ENCODE peak calls at places on chromosomes 13 and 19, in ten cellular contexts. W, S, J, D, C, E, R, U, G and T are unnamed samples.

GRCh38 chr19:1133471-1133929 is 29.7 kb downstream of the GPX4 start:
- DNase-seq in S (no peak), C (peak; percentile 34), W (no peak), R (no peak), E (no peak), J (no peak), U (peak; percentile 95), G (no peak), D (peak; percentile 88), T (peak; percentile 72)

GRCh38 chr13:50672025-50672424 is 171.5 kb downstream of the DLEU7 start:
- DNase-seq in U (no peak), S (no peak), C (no peak), E (no peak), D (no peak), J (no peak), W (no peak), R (no peak), G (peak; percentile 3), T (no peak)

GRCh38 chr19:11007376-11007775 is 46.5 kb downstream of the SMARCA4 start:
- DNase-seq in C (no peak), E (no peak), R (no peak), J (no peak), D (no peak), U (no peak), S (no peak), W (no peak), G (no peak), T (no peak)

GRCh38 chr13:111486801-111487200 is 166.4 kb downstream of the TEX29 start:
- DNase-seq in S (no peak), E (no peak), R (no peak), G (no peak), C (no peak), U (peak; percentile 78), W (no peak), J (no peak), D (no peak), T (no peak)

GRCh38 chr13:51156666-51157065 is 45.6 kb upstream of the C13orf42 start:
- DNase-seq in J (no peak), U (no peak), S (no peak), C (no peak), W (no peak), R (no peak), G (no peak), E (no peak), D (no peak), T (no peak)

GRCh38 chr13:50081106-50081898 is 66.1 kb downstream of the KCNRG start:
- DNase-seq in E (peak; percentile 76), D (peak; percentile 63), J (no peak), R (peak; percentile 39), C (no peak), S (peak; percentile 85), W (peak; percentile 89), G (peak; percentile 50), U (peak; percentile 57), T (peak; percentile 20)

GRCh38 chr19:10193666-10194499 is 870 bp downstream of the DNMT1 start:
- DNase-seq in S (no peak), G (no peak), U (peak; percentile 73), R (peak; percentile 41), W (no peak), D (peak; percentile 44), C (no peak), E (no peak), J (peak; percentile 76), T (no peak)

GRCh38 chr13:91123456-91124127 is 223.9 kb upstream of the MIR17HG start:
- DNase-seq in C (no peak), D (no peak), W (no peak), S (no peak), R (no peak), G (no peak), U (no peak), J (no peak), E (no peak), T (no peak)

GRCh38 chr13:78784017-78784745 is 125.2 kb upstream of the OBI1 start:
- DNase-seq in R (no peak), J (no peak), C (no peak), E (no peak), U (no peak), W (no peak), D (no peak), S (no peak), G (no peak), T (no peak)

GRCh38 chr13:32581177-32581786 is 5.0 kb upstream of the PDS5B start:
- DNase-seq in C (peak; percentile 10), E (no peak), W (no peak), J (peak; percentile 47), R (peak; percentile 40), S (peak; percentile 8), D (no peak), G (no peak), U (no peak), T (peak; percentile 34)

GRCh38 chr13:20721058-20721453 is 17.6 kb downstream of the IL17D start:
- DNase-seq in J (no peak), W (no peak), G (no peak), R (no peak), C (no peak), S (no peak), D (no peak), E (no peak), U (no peak), T (no peak)

GRCh38 chr13:20718958-20719566 is 15.6 kb downstream of the IL17D start:
- DNase-seq in R (no peak), W (no peak), E (no peak), J (no peak), G (no peak), U (no peak), D (no peak), S (no peak), C (no peak), T (no peak)

GRCh38 chr13:20720499-20720898 is 17.0 kb downstream of the IL17D start:
- DNase-seq in S (no peak), W (no peak), R (no peak), E (no peak), D (no peak), C (no peak), U (no peak), G (no peak), J (no peak), T (no peak)

GRCh38 chr13:20719783-20720182 is 16.3 kb downstream of the IL17D start:
- DNase-seq in C (no peak), U (peak; percentile 69), S (no peak), W (no peak), R (no peak), D (no peak), G (no peak), E (no peak), J (no peak), T (no peak)

DNA sequence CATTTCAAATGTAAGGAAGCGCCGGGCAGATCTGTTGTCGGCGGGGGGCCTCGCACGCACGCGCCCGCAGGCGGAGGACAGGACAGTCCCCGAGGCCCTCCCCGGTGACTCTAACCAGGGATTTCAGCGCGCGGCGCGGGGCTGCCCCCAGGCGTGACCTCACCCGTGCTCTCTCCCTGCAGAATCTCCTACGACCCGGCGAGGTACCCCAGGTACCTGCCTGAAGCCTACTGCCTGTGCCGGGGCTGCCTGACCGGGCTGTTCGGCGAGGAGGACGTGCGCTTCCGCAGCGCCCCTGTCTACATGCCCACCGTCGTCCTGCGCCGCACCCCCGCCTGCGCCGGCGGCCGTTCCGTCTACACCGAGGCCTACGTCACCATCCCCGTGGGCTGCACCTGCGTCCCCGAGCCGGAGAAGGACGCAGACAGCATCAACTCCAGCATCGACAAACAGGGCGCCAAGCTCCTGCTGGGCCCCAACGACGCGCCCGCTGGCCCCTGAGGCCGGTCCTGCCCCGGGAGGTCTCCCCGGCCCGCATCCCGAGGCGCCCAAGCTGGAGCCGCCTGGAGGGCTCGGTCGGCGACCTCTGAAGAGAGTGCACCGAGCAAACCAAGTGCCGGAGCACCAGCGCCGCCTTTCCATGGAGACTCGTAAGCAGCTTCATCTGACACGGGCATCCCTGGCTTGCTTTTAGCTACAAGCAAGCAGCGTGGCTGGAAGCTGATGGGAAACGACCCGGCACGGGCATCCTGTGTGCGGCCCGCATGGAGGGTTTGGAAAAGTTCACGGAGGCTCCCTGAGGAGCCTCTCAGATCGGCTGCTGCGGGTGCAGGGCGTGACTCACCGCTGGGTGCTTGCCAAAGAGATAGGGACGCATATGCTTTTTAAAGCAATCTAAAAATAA is 18.2 kb downstream of the IL17D start:
- DNase-seq in D (peak; percentile 66), W (no peak), J (peak; percentile 79), E (no peak), C (no peak), U (peak; percentile 94), S (peak; percentile 77), G (peak; percentile 32), R (peak; percentile 58), T (no peak)
- TF ChIP-seq CTCF in D (no peak), W (no peak), J (peak; percentile 8), E (no peak), C (no peak), U (no peak), S (peak; percentile 16), G (no peak), R (peak; percentile 9), T (no peak)

DNA sequence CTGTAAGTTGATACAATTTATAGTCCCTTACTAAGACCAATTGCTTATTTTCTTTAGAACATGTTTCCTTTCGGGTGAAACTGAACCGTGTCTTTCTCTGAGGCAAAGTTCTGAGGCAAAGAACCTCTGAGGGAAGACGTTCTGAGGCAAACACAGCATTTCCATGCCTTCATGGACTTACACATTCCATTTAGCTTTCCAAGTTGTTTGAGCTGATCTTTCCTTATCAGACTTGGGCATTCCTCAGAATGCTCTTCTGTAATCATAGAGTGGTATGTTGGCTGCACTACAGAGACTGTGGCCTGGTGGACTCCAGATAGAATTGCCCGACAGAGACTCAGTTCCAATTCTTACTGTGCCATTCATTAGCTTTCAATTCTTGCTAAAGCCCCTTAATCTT is 579.0 kb downstream of the KCTD12 start:
- DNase-seq in U (no peak), D (no peak), C (no peak), G (no peak), E (no peak), W (no peak), S (peak; percentile 43), J (peak; percentile 79), R (peak; percentile 58), T (no peak)
- TF ChIP-seq CTCF in U (no peak), D (no peak), C (no peak), G (no peak), E (no peak), W (no peak), S (no peak), J (peak; percentile 10), R (no peak), T (no peak)

GRCh38 chr19:50514346-50515167 is 844 bp upstream of the ASPDH start:
- DNase-seq in S (peak; percentile 38), E (peak; percentile 28), J (no peak), C (no peak), G (no peak), D (no peak), W (peak; percentile 73), R (no peak), U (peak; percentile 88), T (no peak)
- TF ChIP-seq CTCF in S (no peak), E (no peak), J (no peak), C (no peak), G (no peak), D (no peak), W (no peak), R (no peak), U (no peak), T (no peak)

DNA sequence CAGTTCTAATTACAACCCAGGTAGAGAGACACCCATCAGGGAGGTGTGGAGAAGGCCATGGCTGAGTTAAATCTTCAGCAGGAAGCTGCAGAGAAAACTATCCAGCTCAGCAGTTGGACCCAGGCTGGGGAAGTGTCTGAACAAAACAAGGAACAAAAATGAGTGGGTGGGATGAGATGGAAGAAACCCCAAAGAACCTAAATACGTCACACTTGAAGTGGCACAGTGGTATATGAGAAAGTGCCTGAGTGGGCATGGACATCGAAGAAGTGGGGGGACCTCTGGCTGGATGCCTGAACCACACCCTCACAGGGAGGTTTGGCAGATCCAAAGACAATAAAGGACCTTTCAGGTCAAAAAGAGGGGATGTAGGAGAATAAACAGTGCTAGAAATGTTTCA is 3.5 kb upstream of the EPHX3 start:
- DNase-seq in D (no peak), S (no peak), U (peak; percentile 73), W (no peak), G (no peak), R (no peak), C (no peak), E (no peak), J (no peak), T (no peak)
- TF ChIP-seq CTCF in D (no peak), S (no peak), U (no peak), W (no peak), G (no peak), R (no peak), C (no peak), E (no peak), J (no peak), T (no peak)